ENCODE peak calls at places on chromosome 18, in seven cellular contexts. P, N, S, F, R, U and L are unnamed samples.

GRCh38 chr18:48896875-48897511 is 53.8 kb downstream of the SMAD7 start:
- DNase-seq in P (peak; percentile 26), N (peak; percentile 58), S (peak; percentile 52), F (no peak), R (no peak), U (no peak), L (peak; percentile 64)

GRCh38 chr18:42958353-42958752 is 157.1 kb downstream of the RIT2 start:
- DNase-seq in P (no peak), N (no peak), S (no peak), F (no peak), R (no peak), U (no peak), L (no peak)

GRCh38 chr18:3452750-3453539 is 3.0 kb downstream of the TGIF1 start:
- DNase-seq in P (no peak), N (no peak), S (no peak), F (no peak), R (peak; percentile 37), U (no peak), L (no peak)

GRCh38 chr18:76351961-76352581 is 143.0 kb downstream of the ZNF516 start:
- DNase-seq in P (peak; percentile 66), N (peak; percentile 43), S (peak; percentile 20), F (no peak), R (peak; percentile 84), U (peak; percentile 73), L (no peak)

GRCh38 chr18:13137939-13138821 is 80.4 kb upstream of the LDLRAD4 start:
- DNase-seq in P (no peak), N (peak; percentile 44), S (no peak), F (peak; percentile 73), R (no peak), U (no peak), L (peak; percentile 88)

GRCh38 chr18:3236470-3236869 is 11.1 kb upstream of the MYL12A start:
- DNase-seq in P (no peak), N (no peak), S (no peak), F (no peak), R (no peak), U (no peak), L (no peak)

GRCh38 chr18:58584219-58585127 is 44.4 kb downstream of the ALPK2 start:
- DNase-seq in P (peak; percentile 90), N (no peak), S (peak; percentile 24), F (no peak), R (peak; percentile 76), U (no peak), L (no peak)

GRCh38 chr18:47873625-47874024 is 56.8 kb downstream of the SMAD2 start:
- DNase-seq in P (no peak), N (no peak), S (no peak), F (no peak), R (no peak), U (no peak), L (no peak)

GRCh38 chr18:23495723-23496440 is 7.4 kb upstream of the RMC1 start:
- DNase-seq in P (no peak), N (peak; percentile 37), S (no peak), F (no peak), R (no peak), U (peak; percentile 69), L (no peak)

GRCh38 chr18:28511421-28511821 is 334.5 kb upstream of the CDH2 start:
- DNase-seq in P (peak; percentile 54), N (no peak), S (no peak), F (no peak), R (no peak), U (no peak), L (no peak)

GRCh38 chr18:32934201-32934600 is 161.4 kb upstream of the KLHL14 start:
- DNase-seq in P (no peak), N (no peak), S (no peak), F (no peak), R (no peak), U (no peak), L (no peak)

GRCh38 chr18:79418236-79418635 is 22.5 kb downstream of the NFATC1 start:
- DNase-seq in P (no peak), N (no peak), S (no peak), F (no peak), R (no peak), U (no peak), L (no peak)

GRCh38 chr18:80178935-80179818 is 68.1 kb downstream of the PARD6G start:
- DNase-seq in P (no peak), N (no peak), S (no peak), F (no peak), R (no peak), U (no peak), L (no peak)

GRCh38 chr18:29459986-29460385 is 1283.1 kb upstream of the CDH2 start:
- DNase-seq in P (no peak), N (no peak), S (no peak), F (no peak), R (no peak), U (no peak), L (no peak)

GRCh38 chr18:68219867-68220266 is 495.0 kb downstream of the TMX3 start:
- DNase-seq in P (peak; percentile 73), N (no peak), S (no peak), F (no peak), R (no peak), U (no peak), L (no peak)

GRCh38 chr18:11823545-11823944 is 27.7 kb upstream of the CHMP1B start:
- DNase-seq in P (no peak), N (no peak), S (no peak), F (no peak), R (no peak), U (no peak), L (no peak)

GRCh38 chr18:9366126-9366714 is 31.6 kb downstream of the TWSG1 start:
- DNase-seq in P (peak; percentile 64), N (no peak), S (peak; percentile 48), F (no peak), R (peak; percentile 74), U (peak; percentile 88), L (peak; percentile 43)

GRCh38 chr18:28657836-28658410 is 481.0 kb upstream of the CDH2 start:
- DNase-seq in P (peak; percentile 88), N (no peak), S (no peak), F (no peak), R (peak; percentile 23), U (no peak), L (no peak)

GRCh38 chr18:79697976-79698375 is 18.4 kb downstream of the CTDP1 start:
- DNase-seq in P (no peak), N (no peak), S (no peak), F (no peak), R (no peak), U (no peak), L (no peak)

GRCh38 chr18:28013064-28013463 is 163.9 kb downstream of the CDH2 start:
- DNase-seq in P (peak; percentile 13), N (no peak), S (no peak), F (no peak), R (peak; percentile 36), U (no peak), L (no peak)

GRCh38 chr18:75533954-75534353 is 106.5 kb upstream of the SMIM21 start:
- DNase-seq in P (peak; percentile 24), N (no peak), S (no peak), F (no peak), R (no peak), U (no peak), L (no peak)

GRCh38 chr18:53509886-53510285 is 714.6 kb downstream of the MBD2 start:
- DNase-seq in P (no peak), N (no peak), S (peak; percentile 5), F (no peak), R (no peak), U (no peak), L (no peak)

GRCh38 chr18:23951206-23951605 is 63.3 kb upstream of the TTC39C start:
- DNase-seq in P (no peak), N (no peak), S (no peak), F (no peak), R (no peak), U (no peak), L (no peak)

GRCh38 chr18:27202771-27203170 is 17.7 kb upstream of the CHST9 start:
- DNase-seq in P (peak; percentile 0), N (no peak), S (no peak), F (no peak), R (no peak), U (no peak), L (no peak)

GRCh38 chr18:14978191-14978590 is 230.2 kb downstream of the ANKRD30B start:
- DNase-seq in P (no peak), N (no peak), S (no peak), F (no peak), R (no peak), U (no peak), L (no peak)

GRCh38 chr18:14975431-14975830 is 227.5 kb downstream of the ANKRD30B start:
- DNase-seq in P (no peak), N (no peak), S (no peak), F (no peak), R (no peak), U (no peak), L (no peak)

GRCh38 chr18:14978962-14979535 is 231.1 kb downstream of the ANKRD30B start:
- DNase-seq in P (no peak), N (no peak), S (peak; percentile 0), F (no peak), R (peak; percentile 44), U (no peak), L (no peak)

GRCh38 chr18:14974576-14974975 is 226.6 kb downstream of the ANKRD30B start:
- DNase-seq in P (no peak), N (no peak), S (no peak), F (no peak), R (no peak), U (no peak), L (no peak)

GRCh38 chr18:14976736-14977430 is 228.9 kb downstream of the ANKRD30B start:
- DNase-seq in P (no peak), N (no peak), S (no peak), F (no peak), R (no peak), U (no peak), L (no peak)
- H3K4me1 ChIP-seq in P (no peaks in the 10 kb centered on the region), N (no peaks in the 10 kb centered on the region), S (no peaks in the 10 kb centered on the region), F (no peaks in the 10 kb centered on the region), R (no peaks in the 10 kb centered on the region), U (no peaks in the 10 kb centered on the region), L (no peaks in the 10 kb centered on the region)

GRCh38 chr18:44786257-44786656 is 105.6 kb downstream of the SETBP1 start:
- DNase-seq in P (no peak), N (no peak), S (no peak), F (no peak), R (no peak), U (no peak), L (no peak)
- H3K4me3 ChIP-seq in P (no peak overlapping the region), N (no peak overlapping the region), S (no peak overlapping the region), F (no peak overlapping the region), R (no peak overlapping the region), U (no peak overlapping the region), L (no peak overlapping the region)

DNA sequence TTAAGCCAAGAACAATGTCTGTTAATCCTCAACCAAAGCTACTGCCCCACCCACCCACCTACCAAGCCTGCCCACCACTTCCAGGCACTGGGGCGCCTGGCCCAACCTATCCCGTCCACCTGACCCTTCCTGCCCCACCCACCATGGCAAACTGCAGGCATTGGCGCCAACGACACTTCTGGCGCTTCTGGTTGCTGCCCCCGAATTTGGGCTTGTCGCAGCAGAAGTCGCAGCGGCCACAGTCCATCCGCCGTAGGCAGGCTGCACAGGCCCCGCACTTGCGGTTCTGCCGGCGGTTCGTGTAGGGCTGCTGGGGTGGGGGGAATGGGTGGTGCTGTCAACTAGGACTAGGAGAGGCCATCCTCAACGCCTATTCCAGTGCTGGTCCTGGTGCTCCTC is 7.3 kb downstream of the MBD1 start:
- DNase-seq in P (no peak), N (peak; percentile 12), S (no peak), F (no peak), R (no peak), U (no peak), L (no peak)
- H3K36me3 ChIP-seq in P (peaks cover 41% of the 10 kb centered on the region), N (peaks cover 91% of the 10 kb centered on the region), S (peaks cover 77% of the 10 kb centered on the region), F (peaks cover 61% of the 10 kb centered on the region), R (peaks cover 64% of the 10 kb centered on the region), U (peaks cover 44% of the 10 kb centered on the region), L (peaks cover 21% of the 10 kb centered on the region)

GRCh38 chr18:57441395-57441794 is 6.2 kb downstream of the ONECUT2 start:
- DNase-seq in P (peak; percentile 30), N (no peak), S (no peak), F (no peak), R (no peak), U (no peak), L (no peak)
- H3K4me1 ChIP-seq in P (no peaks in the 10 kb centered on the region), N (peaks cover 55% of the 10 kb centered on the region), S (peaks cover 9% of the 10 kb centered on the region), F (peaks cover 36% of the 10 kb centered on the region), R (peaks cover 10% of the 10 kb centered on the region), U (no peaks in the 10 kb centered on the region), L (peaks cover 15% of the 10 kb centered on the region)